ENCODE peak calls at places on chromosomes 1 and 21, in four cellular contexts. O is H1, J is neuronal stem cell, Y is IMR-90. F is an unnamed sample.

GRCh38 chr21:34670220-34670961 is 1.6 kb downstream of the CLIC6 start:
- DNase-seq in O (peak; percentile 73), J (peak; percentile 23), Y (no peak), F (peak; percentile 26)

GRCh38 chr1:199550384-199551067 is 477.0 kb upstream of the NR5A2 start:
- DNase-seq in O (no peak), J (no peak), Y (peak; percentile 49), F (peak; percentile 27)

GRCh38 chr1:72281144-72281543 is 1.2 kb downstream of the NEGR1 start:
- DNase-seq in O (no peak), J (no peak), Y (peak; percentile 4), F (peak; percentile 14)

GRCh38 chr21:34202553-34203332 is 129.4 kb downstream of the MRPS6 start:
- DNase-seq in O (peak; percentile 76), J (peak; percentile 54), Y (no peak), F (peak; percentile 76)

GRCh38 chr1:205977348-205978014 is 25.7 kb downstream of the RAB7B start:
- DNase-seq in O (peak; percentile 85), J (peak; percentile 78), Y (peak; percentile 81), F (peak; percentile 76)

GRCh38 chr1:185681034-185681633 is 53.1 kb upstream of the HMCN1 start:
- DNase-seq in O (no peak), J (peak; percentile 26), Y (peak; percentile 44), F (peak; percentile 53)

GRCh38 chr1:243471754-243472725 is 216.2 kb downstream of the SDCCAG8 start:
- DNase-seq in O (no peak), J (no peak), Y (peak; percentile 56), F (no peak)

GRCh38 chr1:11157867-11158266 is 31.3 kb upstream of the ANGPTL7 start:
- DNase-seq in O (no peak), J (no peak), Y (peak; percentile 54), F (no peak)

GRCh38 chr1:223642155-223642689 is 23.3 kb downstream of the CAPN8 start:
- DNase-seq in O (no peak), J (no peak), Y (no peak), F (no peak)

GRCh38 chr1:82090104-82090503 is 289.4 kb downstream of the ADGRL2 start:
- DNase-seq in O (no peak), J (no peak), Y (no peak), F (peak; percentile 9)

GRCh38 chr1:210687582-210688279 is 359.0 kb downstream of the HHAT start:
- DNase-seq in O (no peak), J (no peak), Y (peak; percentile 12), F (peak; percentile 29)

GRCh38 chr1:8870605-8871538 is 7.6 kb downstream of the ENO1 start:
- DNase-seq in O (no peak), J (no peak), Y (no peak), F (no peak)

GRCh38 chr1:202214089-202214843 is 20.7 kb downstream of the LGR6 start:
- DNase-seq in O (peak; percentile 74), J (peak; percentile 27), Y (no peak), F (no peak)

GRCh38 chr1:171480035-171480434 is 5.3 kb upstream of the PRRC2C start:
- DNase-seq in O (no peak), J (no peak), Y (no peak), F (no peak)

GRCh38 chr1:229696385-229696784 is 70.3 kb downstream of the URB2 start:
- DNase-seq in O (no peak), J (no peak), Y (no peak), F (no peak)

GRCh38 chr21:37829447-37829846 is 86.8 kb downstream of the KCNJ6 start:
- DNase-seq in O (no peak), J (no peak), Y (peak; percentile 70), F (peak; percentile 65)

GRCh38 chr1:3062616-3063378 is 6.2 kb upstream of the PRDM16 start:
- DNase-seq in O (peak; percentile 59), J (no peak), Y (no peak), F (no peak)

GRCh38 chr21:32307706-32308105 is 9.1 kb downstream of the MRAP start:
- DNase-seq in O (peak; percentile 20), J (no peak), Y (peak; percentile 55), F (peak; percentile 60)

GRCh38 chr1:228508253-228508652 is 21.1 kb downstream of the RNF187 start:
- DNase-seq in O (no peak), J (no peak), Y (no peak), F (no peak)

GRCh38 chr1:60342569-60342968 is 269.0 kb upstream of the C1orf87 start:
- DNase-seq in O (no peak), J (no peak), Y (no peak), F (no peak)

GRCh38 chr1:111801071-111801850 is 45.6 kb downstream of the DDX20 start:
- DNase-seq in O (no peak), J (no peak), Y (no peak), F (no peak)

GRCh38 chr1:67052741-67053534 is 1.0 kb downstream of the SLC35D1 start:
- DNase-seq in O (no peak), J (peak; percentile 15), Y (peak; percentile 42), F (peak; percentile 72)

GRCh38 chr21:17370750-17371325 is 142.0 kb upstream of the CXADR start:
- DNase-seq in O (no peak), J (no peak), Y (no peak), F (no peak)

GRCh38 chr1:28104866-28105467 is 16.6 kb upstream of the EYA3 start:
- DNase-seq in O (peak; percentile 81), J (peak; percentile 42), Y (peak; percentile 76), F (peak; percentile 79)

GRCh38 chr1:20483833-20484525 is 2.0 kb downstream of the CAMK2N1 start:
- DNase-seq in O (peak; percentile 81), J (peak; percentile 46), Y (peak; percentile 22), F (peak; percentile 66)

GRCh38 chr1:3067671-3068399 is 1.2 kb upstream of the PRDM16 start:
- DNase-seq in O (peak; percentile 61), J (no peak), Y (no peak), F (no peak)

GRCh38 chr21:38337793-38338192 is 81.0 kb downstream of the KCNJ15 start:
- DNase-seq in O (no peak), J (no peak), Y (no peak), F (no peak)

GRCh38 chr1:45979778-45980176 is 152.7 kb downstream of the PIK3R3 start:
- DNase-seq in O (no peak), J (no peak), Y (no peak), F (no peak)

GRCh38 chr1:167206166-167206835 is 14.4 kb upstream of the POU2F1 start:
- DNase-seq in O (no peak), J (no peak), Y (no peak), F (no peak)

GRCh38 chr1:236394905-236395779 is 1.1 kb downstream of the EDARADD start:
- DNase-seq in O (peak; percentile 80), J (peak; percentile 46), Y (no peak), F (peak; percentile 38)
- H3K23ac ChIP-seq in O (no peak overlapping the region), J (peak overlapping the region; percentile 90), Y (no peak overlapping the region), F (no peak overlapping the region)

GRCh38 chr1:115980998-115981993 is 5.0 kb downstream of the SLC22A15 start:
- DNase-seq in O (no peak), J (no peak), Y (peak; percentile 16), F (peak; percentile 57)
- H3K4me1 ChIP-seq in O (peaks cover 19% of the 10 kb centered on the region), J (no peaks in the 10 kb centered on the region), Y (no peaks in the 10 kb centered on the region), F (peaks cover 12% of the 10 kb centered on the region)

GRCh38 chr1:26696645-26697440 is 1.0 kb downstream of the ARID1A start:
- DNase-seq in O (no peak), J (no peak), Y (no peak), F (peak; percentile 35)

GRCh38 chr1:26696191-26696644 is 403 bp downstream of the ARID1A start:
- DNase-seq in O (no peak), J (no peak), Y (no peak), F (no peak)

GRCh38 chr1:26694597-26695416 is 1.0 kb upstream of the ARID1A start:
- DNase-seq in O (no peak), J (peak; percentile 33), Y (no peak), F (no peak)

GRCh38 chr1:26694185-26694572 is 1.6 kb upstream of the ARID1A start:
- DNase-seq in O (no peak), J (peak; percentile 50), Y (no peak), F (peak; percentile 77)

DNA sequence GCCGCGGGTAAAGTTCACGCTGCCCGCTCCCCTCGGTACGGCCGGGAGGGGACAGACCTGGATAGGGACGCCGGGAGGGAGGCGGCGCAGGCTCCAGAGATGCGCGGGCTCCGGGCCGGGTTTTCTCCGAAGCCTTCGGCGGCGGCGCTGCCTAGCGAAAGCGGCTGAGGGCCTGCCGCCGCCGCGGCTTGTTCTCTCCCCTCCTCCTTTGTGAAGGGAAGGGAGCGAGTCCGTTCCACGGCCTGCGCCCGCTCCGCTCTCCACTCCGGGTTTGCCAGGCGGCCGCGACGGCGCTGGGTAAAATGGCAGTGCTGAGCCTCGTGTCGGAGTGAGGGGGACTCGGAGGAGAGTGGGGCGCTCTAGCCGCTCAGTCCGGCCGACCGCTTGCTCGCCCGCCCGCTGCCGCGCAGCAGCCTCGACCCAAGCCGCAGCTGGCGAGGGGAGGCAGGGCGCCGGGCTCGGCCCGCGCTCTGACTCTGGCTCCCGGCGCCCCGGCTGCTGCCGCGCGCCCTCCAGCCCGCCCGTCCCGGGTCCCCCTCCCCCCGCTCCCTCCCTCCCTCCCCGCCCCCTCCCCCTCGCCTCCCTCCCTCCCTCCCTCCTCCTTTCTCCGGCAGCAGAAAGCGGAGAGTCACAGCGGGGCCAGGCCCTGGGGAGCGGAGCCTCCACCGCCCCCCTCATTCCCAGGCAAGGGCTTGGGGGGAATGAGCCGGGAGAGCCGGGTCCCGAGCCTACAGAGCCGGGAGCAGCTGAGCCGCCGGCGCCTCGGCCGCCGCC is at the start of gene ARID1A:
- DNase-seq in O (peak; percentile 97), J (peak; percentile 97), Y (peak; percentile 97), F (peak; percentile 98)
- H3K23ac ChIP-seq in O (no peak within 1 kb of the TSS), J (peak within 1 kb of the TSS; percentile 92), Y (peak within 1 kb of the TSS; percentile 98), F (peak within 1 kb of the TSS; percentile 93)

DNA sequence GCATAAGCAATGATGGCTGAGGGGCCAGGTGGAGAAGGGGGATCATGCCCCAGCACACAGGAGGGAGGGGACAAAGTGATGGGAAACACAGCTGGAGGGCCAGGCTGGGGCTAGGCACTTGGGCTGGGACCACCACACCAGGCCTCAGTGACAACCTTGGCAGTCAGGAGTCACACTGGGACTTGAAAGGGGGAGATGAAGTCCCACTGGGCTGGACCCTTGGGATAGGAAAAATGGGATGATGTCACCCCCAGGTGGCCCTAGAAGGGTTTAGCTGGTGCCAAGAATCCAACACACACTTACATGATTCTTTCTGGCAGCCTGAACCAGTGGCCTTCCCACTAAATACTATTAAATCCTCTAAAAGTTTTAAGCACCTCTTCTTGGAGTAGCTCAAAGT is 17.1 kb downstream of the ZBTB17 start:
- DNase-seq in O (no peak), J (no peak), Y (peak; percentile 53), F (peak; percentile 29)
- H3K4me1 ChIP-seq in O (peaks cover 6% of the 10 kb centered on the region), J (peaks cover 5% of the 10 kb centered on the region), Y (peaks cover 19% of the 10 kb centered on the region), F (peaks cover 25% of the 10 kb centered on the region)

DNA sequence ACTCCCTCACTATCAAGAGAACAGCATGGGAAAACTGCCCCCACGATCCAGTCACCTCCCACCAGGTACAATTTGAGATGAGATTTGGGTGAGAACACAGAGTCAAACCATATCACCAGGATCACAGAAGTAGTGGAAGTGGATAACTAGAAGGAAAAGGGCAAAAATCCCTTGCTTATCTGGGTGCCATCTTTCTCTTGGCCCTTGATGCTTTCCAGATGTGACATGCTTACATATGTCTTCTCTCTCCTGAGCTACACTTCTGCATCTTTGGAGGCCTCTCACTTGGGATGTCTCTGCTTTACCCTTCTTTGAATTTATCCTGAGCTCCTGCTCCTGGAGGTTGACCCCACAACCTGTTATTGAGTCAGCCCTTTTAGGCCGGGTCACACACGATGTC is 57.6 kb upstream of the APOBEC4 start:
- DNase-seq in O (no peak), J (no peak), Y (no peak), F (no peak)
- H3K23ac ChIP-seq in O (no peak overlapping the region), J (no peak overlapping the region), Y (no peak overlapping the region), F (no peak overlapping the region)

F was measured in mesenchymal stem cell.